ENCODE peak calls at places on chromosomes 12 and 14, in five cellular contexts. R is astrocyte of the spinal cord, W is GM06990, T is cardiac fibroblast, K is A673. G is an unnamed sample.

GRCh38 chr12:113880337-113880736 is 85.8 kb downstream of the RBM19 start:
- DNase-seq in R (no peak), K (no peak), W (no peak), T (no peak), G (no peak)

GRCh38 chr12:94111290-94111689 is 37.1 kb upstream of the PLXNC1 start:
- DNase-seq in W (no peak), R (no peak), T (no peak), K (no peak), G (no peak)

GRCh38 chr14:100019156-100019882 is 45.9 kb upstream of the EVL start:
- DNase-seq in W (no peak), T (peak; percentile 54), K (no peak), R (peak; percentile 40), G (no peak)

GRCh38 chr12:89192419-89192818 is 159.9 kb downstream of the DUSP6 start:
- DNase-seq in K (no peak), T (no peak), W (no peak), R (no peak), G (no peak)

GRCh38 chr12:49961111-49961922 is at the start of gene AQP5:
- DNase-seq in R (no peak), W (no peak), K (no peak), T (no peak), G (no peak)

GRCh38 chr12:128817115-128818015 is 6.4 kb downstream of the SLC15A4 start:
- DNase-seq in R (peak; percentile 76), K (peak; percentile 63), T (peak; percentile 61), W (no peak), G (peak; percentile 57)

GRCh38 chr14:59691266-59691665 is 114.7 kb upstream of the CCDC175 start:
- DNase-seq in T (no peak), K (no peak), R (no peak), W (no peak), G (no peak)

GRCh38 chr12:92977326-92977725 is 48.2 kb upstream of the EEA1 start:
- DNase-seq in T (peak; percentile 44), K (no peak), R (no peak), W (no peak), G (no peak)

GRCh38 chr14:60658116-60658515 is 8.8 kb upstream of the SIX1 start:
- DNase-seq in K (no peak), W (no peak), T (no peak), R (no peak), G (no peak)

GRCh38 chr12:85468356-85469157 is 188.5 kb downstream of the ALX1 start:
- DNase-seq in R (peak; percentile 69), W (peak; percentile 37), K (peak; percentile 83), T (peak; percentile 78), G (no peak)

GRCh38 chr14:59189281-59189821 is 884 bp downstream of the DAAM1 start:
- DNase-seq in W (peak; percentile 66), T (peak; percentile 33), K (peak; percentile 22), R (no peak), G (peak; percentile 48)

GRCh38 chr12:22047495-22047894 is 1.5 kb downstream of the CMAS start:
- DNase-seq in W (no peak), K (no peak), T (no peak), R (no peak), G (no peak)

GRCh38 chr14:61466249-61466904 is 145.0 kb downstream of the PRKCH start:
- DNase-seq in R (peak; percentile 94), K (no peak), W (no peak), T (peak; percentile 99), G (no peak)

GRCh38 chr12:10241276-10241675 is 28.6 kb downstream of the GABARAPL1 start:
- DNase-seq in R (no peak), W (no peak), K (no peak), T (no peak), G (no peak)

GRCh38 chr14:57420986-57421385 is 30.6 kb downstream of the NAA30 start:
- DNase-seq in T (no peak), R (no peak), W (no peak), K (no peak), G (no peak)

GRCh38 chr12:122322501-122322900 is 56.2 kb upstream of the VPS33A start:
- DNase-seq in R (peak; percentile 19), K (peak; percentile 30), W (no peak), T (peak; percentile 18), G (no peak)

GRCh38 chr14:64693766-64694165 is 10.5 kb upstream of the PLEKHG3 start:
- DNase-seq in T (no peak), K (no peak), W (no peak), R (no peak), G (no peak)

GRCh38 chr12:144650-145284 is 69.2 kb downstream of the SLC6A12 start:
- DNase-seq in W (no peak), R (no peak), K (no peak), T (no peak), G (no peak)

GRCh38 chr12:100184549-100184948 is 16.1 kb upstream of the ACTR6 start:
- DNase-seq in W (no peak), T (peak; percentile 40), R (no peak), K (no peak), G (no peak)

GRCh38 chr12:128069359-128069997 is 197.5 kb upstream of the TMEM132C start:
- DNase-seq in W (no peak), K (peak; percentile 50), T (peak; percentile 31), R (peak; percentile 68), G (no peak)

GRCh38 chr12:58860050-58860787 is 60.1 kb downstream of the LRIG3 start:
- DNase-seq in T (no peak), R (no peak), W (no peak), K (no peak), G (no peak)

GRCh38 chr12:111991946-111992345 is 21.0 kb downstream of the TMEM116 start:
- DNase-seq in K (no peak), W (no peak), T (no peak), R (peak; percentile 27), G (no peak)

GRCh38 chr12:81162725-81163124 is 84.8 kb downstream of the ACSS3 start:
- DNase-seq in R (no peak), W (no peak), T (no peak), K (no peak), G (no peak)

GRCh38 chr12:49108958-49109404 is 1.7 kb downstream of the LMBR1L start:
- DNase-seq in R (no peak), W (no peak), T (peak; percentile 70), K (no peak), G (no peak)

GRCh38 chr14:52369305-52369781 is 55.2 kb downstream of the PTGER2 start:
- DNase-seq in R (peak; percentile 62), K (no peak), W (no peak), T (peak; percentile 76), G (no peak)

GRCh38 chr12:60094436-60094835 is 498.6 kb downstream of the SLC16A7 start:
- DNase-seq in K (no peak), T (no peak), R (no peak), W (no peak), G (no peak)

GRCh38 chr14:68466491-68466977 is 326.3 kb downstream of the ZFP36L1 start:
- DNase-seq in R (peak; percentile 85), W (no peak), K (no peak), T (peak; percentile 96), G (no peak)

GRCh38 chr12:116551151-116551550 is 8.0 kb upstream of the MAP1LC3B2 start:
- DNase-seq in W (no peak), R (no peak), T (no peak), K (no peak), G (no peak)

GRCh38 chr12:26126340-26127284 is 1.8 kb upstream of the BHLHE41 start:
- DNase-seq in W (peak; percentile 67), K (peak; percentile 83), R (peak; percentile 83), T (peak; percentile 80), G (no peak)

GRCh38 chr14:50025776-50026175 is 90.6 kb downstream of the VCPKMT start:
- DNase-seq in W (no peak), T (no peak), K (no peak), R (peak; percentile 48), G (no peak)

DNA sequence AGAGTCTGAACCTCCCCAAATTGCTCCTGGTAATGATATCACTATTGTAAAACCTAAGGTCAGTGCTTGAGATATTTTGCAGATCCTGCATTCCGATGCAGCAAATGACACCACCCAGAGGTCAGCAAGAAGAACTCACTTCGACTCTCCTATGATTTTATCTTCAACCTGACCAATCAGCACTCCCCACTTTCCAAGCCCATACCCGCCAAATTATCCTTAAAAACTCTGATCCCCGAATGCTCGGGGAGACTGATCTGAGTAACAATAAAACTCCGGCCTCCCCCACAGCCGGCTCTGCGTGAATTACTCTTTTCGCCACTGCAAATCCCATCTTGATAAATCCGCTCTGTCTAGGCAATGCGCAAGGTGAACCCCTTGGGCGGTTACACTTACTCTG is 1.2 kb downstream of the NPC2 start:
- DNase-seq in W (no peak), R (peak; percentile 38), T (peak; percentile 47), K (peak; percentile 24), G (no peak)
- TF ChIP-seq CTCF in W (peak; percentile 42), R (peak; percentile 30), T (no peak), K (peak; percentile 33), G (peak; percentile 10)

DNA sequence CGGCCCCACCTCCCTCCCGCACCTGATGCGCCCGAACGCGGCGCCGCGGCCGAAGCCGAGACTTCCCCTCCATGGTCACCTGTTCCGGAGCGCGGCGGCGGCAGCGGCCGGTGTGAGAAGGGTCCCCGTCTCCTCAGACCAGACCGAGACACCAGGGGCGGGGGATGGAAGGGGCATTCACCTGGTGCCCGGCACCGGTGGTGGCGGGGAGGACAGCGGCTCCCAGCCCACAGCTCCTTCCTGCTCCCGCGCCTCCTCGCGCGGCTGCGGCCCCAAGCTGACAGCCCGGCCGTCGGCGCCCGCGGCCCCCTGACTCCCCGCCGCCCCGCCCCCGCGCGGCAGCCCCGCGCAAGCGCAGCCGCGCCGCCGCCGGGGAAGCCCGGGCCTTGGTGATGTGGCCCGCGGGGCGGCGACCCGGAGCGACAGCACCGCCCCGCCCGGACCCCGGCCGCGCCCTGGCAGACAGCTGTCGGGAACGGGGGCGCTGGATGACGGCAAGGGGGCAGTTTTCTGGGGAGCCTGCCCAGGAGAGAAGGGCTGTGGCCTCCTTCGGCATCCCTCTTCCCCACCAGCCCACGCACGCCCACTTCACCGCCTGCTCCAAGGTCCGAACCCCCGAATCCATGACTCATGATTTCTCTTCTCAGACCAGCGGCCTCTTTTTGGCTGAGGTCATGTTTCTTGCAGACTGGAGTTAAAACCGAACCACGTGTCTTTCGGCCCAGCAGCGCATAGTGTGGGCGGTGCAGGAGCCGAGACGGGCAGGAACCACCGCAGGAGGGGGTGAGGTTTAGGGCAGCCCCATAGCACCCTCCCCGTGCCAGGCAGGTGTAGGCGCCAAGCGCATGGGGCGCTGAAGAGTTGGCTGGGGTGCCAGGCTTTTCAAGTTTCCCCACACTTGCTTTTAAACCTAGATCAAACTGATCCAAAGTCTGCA is at the start of gene SLC41A2:
- DNase-seq in T (peak; percentile 93), R (peak; percentile 88), W (peak; percentile 89), K (peak; percentile 68), G (peak; percentile 79)
- TF ChIP-seq CTCF in T (no peak), R (peak; percentile 3), W (peak; percentile 45), K (no peak), G (no peak)

GRCh38 chr14:75926431-75926830 is 55.4 kb downstream of the TGFB3 start:
- DNase-seq in W (no peak), T (no peak), K (no peak), R (no peak), G (no peak)
- TF ChIP-seq CTCF in W (no peak), T (no peak), K (no peak), R (no peak), G (no peak)

DNA sequence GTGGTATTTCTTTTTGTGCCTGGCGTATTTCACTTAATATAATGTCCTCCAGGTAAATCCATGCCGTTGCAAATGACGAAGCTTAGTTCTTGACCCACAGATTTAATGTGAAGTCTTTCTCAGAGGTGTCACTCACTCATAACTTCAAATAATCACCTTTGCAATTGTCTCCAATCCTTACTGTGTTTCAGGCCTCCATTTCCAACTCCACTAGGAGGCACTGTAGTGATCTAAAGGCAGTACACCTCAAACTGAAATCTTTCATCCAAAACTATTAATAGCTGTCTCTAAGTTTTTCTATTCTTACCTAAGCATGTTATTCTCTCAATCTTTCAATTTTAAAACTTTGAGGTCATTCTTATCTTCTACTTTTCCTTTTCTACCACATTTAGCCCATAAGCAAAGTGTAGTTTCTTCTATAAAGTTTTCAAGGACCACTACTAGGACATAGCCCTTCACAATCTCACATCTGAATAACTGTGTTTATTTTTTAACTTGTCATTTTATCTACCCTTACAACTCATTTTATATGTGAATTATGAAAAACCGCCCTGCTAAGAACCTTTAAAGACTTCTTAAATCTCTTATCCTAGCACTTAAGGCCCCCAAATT is 25.5 kb upstream of the FBXO34 start:
- DNase-seq in R (peak; percentile 23), K (peak; percentile 35), T (peak; percentile 54), W (no peak), G (no peak)
- TF ChIP-seq CTCF in R (peak; percentile 79), K (peak; percentile 74), T (peak; percentile 79), W (peak; percentile 80), G (peak; percentile 65)

G was measured in natural killer cell.